ENCODE peak calls at places on chromosomes 4 and X, in ten cellular contexts. One of them, this sample, is unnamed.

GRCh38 chr4:152348670-152349069 is 187.2 kb downstream of the FBXW7 start:
- DNase-seq in IMR-90: no peak
- DNase-seq in fibroblast of pulmonary artery: peak
- DNase-seq in HFF-Myc: no peak
- DNase-seq in fibroblast of lung: no peak
- DNase-seq in Peyer's patch: no peak
- DNase-seq in trophoblast cell: no peak
- DNase-seq in cardiac muscle cell: no peak
- DNase-seq in LNCaP clone FGC: no peak
- DNase-seq in AG04450: no peak
- DNase-seq in this sample: no peak

GRCh38 chrX:41386222-41386990 is 52.4 kb downstream of the DDX3X start:
- DNase-seq in Peyer's patch: no peak
- DNase-seq in fibroblast of lung: no peak
- DNase-seq in LNCaP clone FGC: no peak
- DNase-seq in cardiac muscle cell: peak
- DNase-seq in HFF-Myc: no peak
- DNase-seq in fibroblast of pulmonary artery: peak
- DNase-seq in IMR-90: peak
- DNase-seq in trophoblast cell: peak
- DNase-seq in AG04450: no peak
- DNase-seq in this sample: no peak

GRCh38 chrX:40579880-40580536 is 762 bp upstream of the ATP6AP2 start:
- DNase-seq in fibroblast of lung: no peak
- DNase-seq in cardiac muscle cell: no peak
- DNase-seq in AG04450: no peak
- DNase-seq in LNCaP clone FGC: no peak
- DNase-seq in IMR-90: no peak
- DNase-seq in trophoblast cell: peak
- DNase-seq in HFF-Myc: no peak
- DNase-seq in fibroblast of pulmonary artery: no peak
- DNase-seq in Peyer's patch: no peak
- DNase-seq in this sample: no peak

GRCh38 chrX:133081990-133082389 is 14.9 kb downstream of the USP26 start:
- DNase-seq in trophoblast cell: no peak
- DNase-seq in HFF-Myc: no peak
- DNase-seq in AG04450: no peak
- DNase-seq in LNCaP clone FGC: no peak
- DNase-seq in IMR-90: no peak
- DNase-seq in fibroblast of lung: no peak
- DNase-seq in fibroblast of pulmonary artery: no peak
- DNase-seq in cardiac muscle cell: no peak
- DNase-seq in Peyer's patch: no peak
- DNase-seq in this sample: no peak

GRCh38 chr4:11367371-11367770 is 61.3 kb downstream of the HS3ST1 start:
- DNase-seq in cardiac muscle cell: peak
- DNase-seq in fibroblast of lung: peak
- DNase-seq in AG04450: no peak
- DNase-seq in Peyer's patch: no peak
- DNase-seq in trophoblast cell: no peak
- DNase-seq in IMR-90: peak
- DNase-seq in HFF-Myc: no peak
- DNase-seq in fibroblast of pulmonary artery: peak
- DNase-seq in LNCaP clone FGC: peak
- DNase-seq in this sample: peak

GRCh38 chr4:176066757-176067156 is 1.1 kb downstream of the WDR17 start:
- DNase-seq in trophoblast cell: no peak
- DNase-seq in AG04450: no peak
- DNase-seq in fibroblast of lung: no peak
- DNase-seq in LNCaP clone FGC: no peak
- DNase-seq in IMR-90: no peak
- DNase-seq in fibroblast of pulmonary artery: no peak
- DNase-seq in Peyer's patch: no peak
- DNase-seq in cardiac muscle cell: no peak
- DNase-seq in HFF-Myc: no peak
- DNase-seq in this sample: no peak

GRCh38 chrX:120452131-120452530 is 17.0 kb downstream of the LAMP2 start:
- DNase-seq in HFF-Myc: no peak
- DNase-seq in trophoblast cell: peak
- DNase-seq in AG04450: no peak
- DNase-seq in Peyer's patch: no peak
- DNase-seq in IMR-90: peak
- DNase-seq in LNCaP clone FGC: no peak
- DNase-seq in cardiac muscle cell: peak
- DNase-seq in fibroblast of pulmonary artery: peak
- DNase-seq in fibroblast of lung: peak
- DNase-seq in this sample: no peak

GRCh38 chr4:153750197-153750817 is 9.5 kb downstream of the RNF175 start:
- DNase-seq in HFF-Myc: peak
- DNase-seq in LNCaP clone FGC: peak
- DNase-seq in IMR-90: peak
- DNase-seq in AG04450: peak
- DNase-seq in Peyer's patch: no peak
- DNase-seq in trophoblast cell: peak
- DNase-seq in fibroblast of lung: peak
- DNase-seq in fibroblast of pulmonary artery: peak
- DNase-seq in cardiac muscle cell: peak
- DNase-seq in this sample: peak

GRCh38 chrX:48715066-48715465 is 18.5 kb downstream of the SUV39H1 start:
- DNase-seq in fibroblast of pulmonary artery: peak
- DNase-seq in Peyer's patch: no peak
- DNase-seq in LNCaP clone FGC: no peak
- DNase-seq in HFF-Myc: no peak
- DNase-seq in trophoblast cell: no peak
- DNase-seq in cardiac muscle cell: peak
- DNase-seq in IMR-90: peak
- DNase-seq in fibroblast of lung: peak
- DNase-seq in AG04450: no peak
- DNase-seq in this sample: no peak

GRCh38 chr4:81845273-81845672 is 373.6 kb upstream of the RASGEF1B start:
- DNase-seq in LNCaP clone FGC: no peak
- DNase-seq in trophoblast cell: peak
- DNase-seq in IMR-90: no peak
- DNase-seq in cardiac muscle cell: peak
- DNase-seq in HFF-Myc: no peak
- DNase-seq in AG04450: no peak
- DNase-seq in fibroblast of lung: no peak
- DNase-seq in Peyer's patch: no peak
- DNase-seq in fibroblast of pulmonary artery: no peak
- DNase-seq in this sample: no peak

GRCh38 chrX:20567108-20567507 is 300.4 kb upstream of the RPS6KA3 start:
- DNase-seq in Peyer's patch: no peak
- DNase-seq in fibroblast of pulmonary artery: no peak
- DNase-seq in AG04450: no peak
- DNase-seq in HFF-Myc: no peak
- DNase-seq in LNCaP clone FGC: no peak
- DNase-seq in IMR-90: no peak
- DNase-seq in fibroblast of lung: no peak
- DNase-seq in cardiac muscle cell: no peak
- DNase-seq in trophoblast cell: no peak
- DNase-seq in this sample: no peak

GRCh38 chrX:103878466-103879151 is 46.6 kb upstream of the RAB9B start:
- DNase-seq in AG04450: peak
- DNase-seq in IMR-90: peak
- DNase-seq in fibroblast of pulmonary artery: peak
- DNase-seq in HFF-Myc: peak
- DNase-seq in Peyer's patch: no peak
- DNase-seq in cardiac muscle cell: peak
- DNase-seq in LNCaP clone FGC: no peak
- DNase-seq in trophoblast cell: peak
- DNase-seq in fibroblast of lung: peak
- DNase-seq in this sample: peak

GRCh38 chrX:68018248-68019203 is 414.8 kb downstream of the OPHN1 start:
- DNase-seq in LNCaP clone FGC: peak
- DNase-seq in Peyer's patch: no peak
- DNase-seq in cardiac muscle cell: peak
- DNase-seq in fibroblast of pulmonary artery: peak
- DNase-seq in HFF-Myc: no peak
- DNase-seq in AG04450: no peak
- DNase-seq in IMR-90: peak
- DNase-seq in fibroblast of lung: peak
- DNase-seq in trophoblast cell: peak
- DNase-seq in this sample: peak

GRCh38 chr4:68344049-68344448 is 5.8 kb downstream of the YTHDC1 start:
- DNase-seq in LNCaP clone FGC: no peak
- DNase-seq in IMR-90: no peak
- DNase-seq in AG04450: no peak
- DNase-seq in fibroblast of pulmonary artery: no peak
- DNase-seq in Peyer's patch: no peak
- DNase-seq in trophoblast cell: peak
- DNase-seq in HFF-Myc: no peak
- DNase-seq in cardiac muscle cell: no peak
- DNase-seq in fibroblast of lung: no peak
- DNase-seq in this sample: no peak

GRCh38 chr4:174314770-174315169 is 31.1 kb downstream of the CEP44 start:
- DNase-seq in IMR-90: peak
- DNase-seq in HFF-Myc: peak
- DNase-seq in fibroblast of lung: peak
- DNase-seq in AG04450: no peak
- DNase-seq in fibroblast of pulmonary artery: peak
- DNase-seq in LNCaP clone FGC: no peak
- DNase-seq in trophoblast cell: peak
- DNase-seq in cardiac muscle cell: peak
- DNase-seq in Peyer's patch: no peak
- DNase-seq in this sample: no peak

GRCh38 chrX:55111578-55112254 is 22.9 kb downstream of the PAGE2 start:
- DNase-seq in AG04450: no peak
- DNase-seq in Peyer's patch: no peak
- DNase-seq in IMR-90: no peak
- DNase-seq in LNCaP clone FGC: no peak
- DNase-seq in fibroblast of lung: no peak
- DNase-seq in fibroblast of pulmonary artery: no peak
- DNase-seq in cardiac muscle cell: no peak
- DNase-seq in trophoblast cell: no peak
- DNase-seq in HFF-Myc: no peak
- DNase-seq in this sample: no peak
- H3K4me3 ChIP-seq in AG04450: no peak
- H3K4me3 ChIP-seq in Peyer's patch: no peak
- H3K4me3 ChIP-seq in IMR-90: no peak
- H3K4me3 ChIP-seq in LNCaP clone FGC: no peak
- H3K4me3 ChIP-seq in fibroblast of lung: no peak
- H3K4me3 ChIP-seq in fibroblast of pulmonary artery: no peak
- H3K4me3 ChIP-seq in cardiac muscle cell: no peak
- H3K4me3 ChIP-seq in trophoblast cell: no peak
- H3K4me3 ChIP-seq in HFF-Myc: no peak
- H3K4me3 ChIP-seq in this sample: no peak

DNA sequence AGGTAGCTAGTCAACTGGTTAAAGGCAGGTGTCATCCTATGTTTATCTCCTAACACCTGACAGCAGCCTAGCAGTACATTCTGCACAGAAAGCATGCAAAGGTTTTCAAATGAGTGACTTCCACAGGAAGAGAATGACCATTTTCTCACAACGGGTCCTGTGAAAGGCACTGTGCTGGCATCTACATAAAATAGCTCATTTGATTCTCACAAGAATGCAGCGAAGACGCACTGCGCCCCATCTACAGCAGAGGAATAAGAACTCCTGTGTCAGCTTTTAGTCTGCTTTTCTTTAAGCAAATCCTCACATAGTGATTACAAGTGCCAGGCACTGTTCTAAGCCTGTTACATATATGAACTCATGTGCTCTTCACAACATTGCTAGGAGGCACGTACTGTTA is 62.5 kb downstream of the AFAP1 start:
- DNase-seq in trophoblast cell: no peak
- DNase-seq in fibroblast of pulmonary artery: no peak
- DNase-seq in LNCaP clone FGC: no peak
- DNase-seq in Peyer's patch: no peak
- DNase-seq in HFF-Myc: no peak
- DNase-seq in fibroblast of lung: no peak
- DNase-seq in IMR-90: no peak
- DNase-seq in AG04450: no peak
- DNase-seq in cardiac muscle cell: no peak
- DNase-seq in this sample: no peak
- H3K4me3 ChIP-seq in trophoblast cell: no peak
- H3K4me3 ChIP-seq in fibroblast of pulmonary artery: no peak
- H3K4me3 ChIP-seq in LNCaP clone FGC: no peak
- H3K4me3 ChIP-seq in Peyer's patch: no peak
- H3K4me3 ChIP-seq in HFF-Myc: no peak
- H3K4me3 ChIP-seq in fibroblast of lung: no peak
- H3K4me3 ChIP-seq in IMR-90: no peak
- H3K4me3 ChIP-seq in AG04450: no peak
- H3K4me3 ChIP-seq in cardiac muscle cell: no peak
- H3K4me3 ChIP-seq in this sample: no peak

DNA sequence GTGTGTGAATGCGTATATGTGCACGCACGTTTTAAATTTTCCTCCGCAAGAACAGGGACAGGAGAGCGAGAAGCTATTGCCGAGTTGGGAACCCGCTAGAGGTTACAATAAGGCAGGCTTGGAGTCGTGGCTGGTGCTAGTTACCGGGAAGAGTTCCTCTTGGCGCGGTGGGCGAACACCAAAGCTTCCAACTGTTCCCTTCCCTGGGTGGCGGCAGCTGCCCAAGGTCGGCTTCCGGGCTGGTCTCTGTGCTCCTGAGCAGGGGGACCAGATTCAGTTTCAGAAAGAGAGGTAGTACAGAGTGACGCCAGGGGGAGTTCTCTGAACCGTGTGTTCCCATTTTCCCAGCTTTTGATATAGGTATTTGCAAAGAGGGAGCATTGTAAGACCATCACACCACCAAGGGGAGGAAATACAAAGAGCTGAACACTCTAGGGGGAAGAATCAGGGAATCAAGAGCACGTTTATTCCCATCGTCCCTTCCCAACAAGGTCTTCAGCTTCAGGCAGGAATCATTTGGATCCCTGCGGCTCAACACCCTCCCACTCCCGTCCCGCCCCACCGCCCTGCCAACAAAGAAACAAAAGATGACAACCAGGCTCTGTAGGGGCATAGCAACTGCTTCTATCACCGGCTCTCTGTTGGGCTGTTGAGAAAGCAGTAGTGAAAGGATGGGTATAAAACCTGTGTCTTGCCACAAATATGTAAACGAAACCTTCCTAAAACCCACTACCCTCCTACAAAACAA is 113.6 kb upstream of the TEX13C start:
- DNase-seq in LNCaP clone FGC: no peak
- DNase-seq in AG04450: no peak
- DNase-seq in fibroblast of lung: no peak
- DNase-seq in IMR-90: no peak
- DNase-seq in cardiac muscle cell: no peak
- DNase-seq in Peyer's patch: no peak
- DNase-seq in trophoblast cell: no peak
- DNase-seq in HFF-Myc: no peak
- DNase-seq in fibroblast of pulmonary artery: no peak
- DNase-seq in this sample: no peak
- H3K4me3 ChIP-seq in LNCaP clone FGC: no peak
- H3K4me3 ChIP-seq in AG04450: no peak
- H3K4me3 ChIP-seq in fibroblast of lung: no peak
- H3K4me3 ChIP-seq in IMR-90: no peak
- H3K4me3 ChIP-seq in cardiac muscle cell: peak
- H3K4me3 ChIP-seq in Peyer's patch: no peak
- H3K4me3 ChIP-seq in trophoblast cell: peak
- H3K4me3 ChIP-seq in HFF-Myc: no peak
- H3K4me3 ChIP-seq in fibroblast of pulmonary artery: no peak
- H3K4me3 ChIP-seq in this sample: no peak

DNA sequence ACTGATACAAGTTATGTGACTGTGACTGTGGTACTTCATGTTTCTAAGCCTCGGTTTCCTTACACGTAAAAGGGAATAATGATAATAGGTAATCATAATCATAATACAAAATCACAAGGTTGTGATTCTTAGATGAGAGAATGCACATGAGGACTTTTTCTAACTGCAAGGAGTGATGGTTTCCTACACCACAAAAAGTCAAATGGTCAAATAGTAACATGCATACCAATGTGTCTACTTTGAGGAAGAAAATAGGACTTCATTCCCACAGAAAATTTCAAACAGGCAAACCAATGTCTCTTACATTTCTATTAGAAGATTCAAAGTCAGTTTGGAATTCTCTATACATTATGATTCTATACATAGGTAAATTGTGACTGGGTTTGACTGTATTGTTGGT is 368.7 kb upstream of the FTHL17 start:
- DNase-seq in LNCaP clone FGC: no peak
- DNase-seq in fibroblast of lung: no peak
- DNase-seq in IMR-90: peak
- DNase-seq in cardiac muscle cell: no peak
- DNase-seq in trophoblast cell: no peak
- DNase-seq in fibroblast of pulmonary artery: no peak
- DNase-seq in Peyer's patch: no peak
- DNase-seq in HFF-Myc: no peak
- DNase-seq in AG04450: no peak
- DNase-seq in this sample: no peak
- H3K4me3 ChIP-seq in LNCaP clone FGC: no peak
- H3K4me3 ChIP-seq in fibroblast of lung: no peak
- H3K4me3 ChIP-seq in IMR-90: no peak
- H3K4me3 ChIP-seq in cardiac muscle cell: no peak
- H3K4me3 ChIP-seq in trophoblast cell: no peak
- H3K4me3 ChIP-seq in fibroblast of pulmonary artery: no peak
- H3K4me3 ChIP-seq in Peyer's patch: no peak
- H3K4me3 ChIP-seq in HFF-Myc: no peak
- H3K4me3 ChIP-seq in AG04450: no peak
- H3K4me3 ChIP-seq in this sample: no peak

This sample was measured in PC-9.